ENCODE peak calls at places on chromosomes 13 and 19, in five cellular contexts. W is H1, I is neuronal stem cell, B is GM23248, X is mesenchymal stem cell. P is an unnamed sample. For H3K4me1, the result is how much of the 10 kb centered on the place peaks cover.

GRCh38 chr13:67184247-67184646 is 45.9 kb downstream of the PCDH9 start:
- DNase-seq in X (no peak), I (no peak), W (no peak), B (no peak), P (no peak)

GRCh38 chr19:1251233-1251502 is 2.8 kb downstream of the MIDN start:
- DNase-seq in I (no peak), B (peak), W (no peak), X (peak), P (peak)

GRCh38 chr13:29457299-29457698 is 138.2 kb downstream of the SLC7A1 start:
- DNase-seq in B (peak), I (no peak), X (peak), W (no peak), P (peak)

GRCh38 chr13:51523082-51523518 is 61.2 kb upstream of the WDFY2 start:
- DNase-seq in X (peak), I (no peak), W (no peak), B (peak), P (no peak)

GRCh38 chr13:100128373-100128772 is 39.5 kb downstream of the PCCA start:
- DNase-seq in I (no peak), B (peak), W (no peak), X (peak), P (no peak)

GRCh38 chr13:54373211-54373610 is 1344.6 kb downstream of the OLFM4 start:
- DNase-seq in X (no peak), B (no peak), W (no peak), I (no peak), P (no peak)

GRCh38 chr13:113864303-113864890 is 521 bp upstream of the GAS6 start:
- DNase-seq in I (no peak), W (no peak), B (peak), X (peak), P (peak)

GRCh38 chr13:99686157-99686572 is 184.9 kb downstream of the TM9SF2 start:
- DNase-seq in B (peak), I (no peak), W (peak), X (peak), P (peak)

GRCh38 chr19:31180907-31181306 is 168.3 kb downstream of the TSHZ3 start:
- DNase-seq in W (no peak), I (no peak), B (no peak), X (no peak), P (no peak)

GRCh38 chr19:10820173-10820572 is 15.8 kb downstream of the TMED1 start:
- DNase-seq in B (peak), W (no peak), I (no peak), X (no peak), P (no peak)
- H3K4me2 ChIP-seq in B (no peak), W (no peak), I (no peak), X (no peak), P (no peak)

GRCh38 chr19:58558623-58559274 is 338 bp upstream of the UBE2M start:
- DNase-seq in X (peak), B (peak), W (peak), I (peak), P (peak)

GRCh38 chr19:58555920-58556632 is 1.2 kb upstream of the CHMP2A start:
- DNase-seq in W (no peak), X (no peak), I (no peak), B (no peak), P (peak)

GRCh38 chr19:58556633-58557252 is 1.7 kb downstream of the UBE2M start:
- DNase-seq in X (no peak), B (no peak), W (no peak), I (no peak), P (peak)

GRCh38 chr19:58558066-58558622 is at the start of gene UBE2M:
- DNase-seq in B (peak), I (no peak), W (no peak), X (peak), P (no peak)

GRCh38 chr19:58557253-58558065 is 952 bp downstream of the UBE2M start:
- DNase-seq in X (no peak), W (no peak), I (no peak), B (peak), P (peak)
- H3K4me1 ChIP-seq in X (under half), W (under half), I (under half), B (under half), P (under half)

DNA sequence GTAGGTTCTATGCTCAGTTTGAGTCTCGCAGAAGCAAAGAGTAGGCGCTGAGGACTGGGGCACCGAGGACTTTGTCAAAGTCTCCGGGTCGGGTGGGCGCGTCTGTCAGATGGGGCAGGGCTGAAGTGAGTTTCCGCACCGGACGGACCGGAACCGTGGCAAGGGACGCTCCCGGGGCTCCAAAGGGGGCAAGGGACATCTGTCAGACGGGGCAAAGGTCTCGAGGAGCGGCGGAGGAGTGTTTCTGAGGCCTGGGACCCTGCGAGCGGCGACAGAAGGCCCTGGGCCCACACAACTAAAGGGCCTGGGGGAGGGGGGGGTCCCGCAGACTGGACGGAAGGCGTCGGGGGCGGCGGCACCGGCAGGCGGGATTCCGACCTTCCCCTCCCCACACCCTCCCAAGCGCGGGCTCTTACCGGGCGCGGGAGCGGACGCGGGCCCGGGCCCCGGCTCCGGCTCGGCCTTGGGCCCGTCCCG is 13.3 kb upstream of the AKAP8L start:
- DNase-seq in B (peak), I (no peak), X (no peak), W (no peak), P (peak)
- H3K27ac ChIP-seq in B (peak), I (no peak), X (peak), W (peak), P (peak)

DNA sequence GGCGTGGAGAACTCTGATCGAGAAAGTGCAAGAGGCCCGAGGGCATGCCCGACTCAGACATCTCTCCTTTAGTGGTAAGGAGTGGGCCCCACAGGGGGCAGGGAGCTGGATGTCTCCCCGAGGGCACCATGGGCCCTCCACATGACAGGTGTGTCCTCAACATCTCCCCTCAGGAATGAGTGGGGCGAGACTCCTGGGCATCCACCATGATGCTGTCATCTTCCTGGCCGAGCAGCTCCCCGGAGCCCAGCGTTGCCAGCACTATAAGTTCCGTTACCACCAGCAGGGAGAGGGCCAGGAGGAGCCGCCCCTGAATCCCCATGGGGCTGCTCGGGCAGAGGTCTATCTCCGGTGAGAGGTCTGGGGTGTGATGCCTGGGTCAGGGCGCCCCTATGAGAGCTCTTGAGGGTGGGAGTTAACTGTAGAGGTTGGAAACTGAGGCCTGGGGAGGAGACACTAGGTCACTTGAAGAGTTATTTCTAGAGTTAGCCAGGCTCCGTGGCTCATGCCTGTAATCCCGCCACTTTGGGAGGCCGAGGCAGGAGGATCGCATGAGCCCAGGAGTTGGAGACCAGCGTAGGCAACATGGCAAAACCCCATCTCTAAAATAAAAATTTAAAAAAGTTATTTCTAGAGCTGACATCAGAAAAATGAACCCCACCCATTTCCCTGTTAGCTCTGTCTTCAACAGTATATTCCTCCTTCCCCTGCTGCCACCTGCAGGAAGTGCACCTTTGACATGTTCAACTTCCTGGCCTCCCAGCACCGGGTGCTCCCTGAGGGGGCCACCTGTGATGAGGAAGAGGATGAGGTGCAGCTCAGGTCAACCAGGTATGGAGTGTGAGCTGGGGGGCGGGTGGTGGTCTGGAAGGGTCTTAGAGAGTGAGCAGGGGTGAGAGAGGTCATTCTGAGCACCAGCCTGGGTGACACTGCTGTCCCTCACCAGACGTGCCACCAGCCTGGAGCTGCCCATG is 5.1 kb downstream of the IGFLR1 start:
- DNase-seq in W (no peak), X (no peak), I (no peak), B (peak), P (peak)
- H3K4me2 ChIP-seq in W (no peak), X (no peak), I (no peak), B (no peak), P (no peak)

GRCh38 chr19:49818691-49819331 is 722 bp downstream of the MED25 start:
- DNase-seq in I (no peak), W (no peak), X (peak), B (peak), P (peak)

GRCh38 chr19:49817964-49818690 is at the start of gene MED25:
- DNase-seq in B (peak), X (peak), W (peak), I (peak), P (peak)

GRCh38 chr19:49812997-49813861 is at the start of gene FUZ:
- DNase-seq in B (peak), W (peak), X (peak), I (peak), P (peak)

GRCh38 chr19:49814010-49814409 is 918 bp upstream of the FUZ start:
- DNase-seq in I (no peak), W (no peak), B (peak), X (no peak), P (peak)

GRCh38 chr19:49816616-49817015 is 1.5 kb upstream of the MED25 start:
- DNase-seq in I (no peak), X (no peak), B (no peak), W (no peak), P (no peak)
- H3K4me1 ChIP-seq in I (under half), X (under half), B (under half), W (under half), P (under half)